ENCODE peak calls at places on chromosomes 1 and 21, in ten cellular contexts. J is AG04450, C is GM23248, U is lung, X is PC-3, K is brain microvascular endothelial cell, E is small intestine, V is right lobe of liver, F is lower lobe of right lung, P is coronary artery. G is an unnamed sample.

GRCh38 chr1:52631759-52632331 is 1.1 kb upstream of the SHISAL2A start:
- DNase-seq in P (no peak), V (no peak), E (peak), U (no peak), C (no peak), J (no peak), K (no peak), F (no peak), X (no peak), G (no peak)

GRCh38 chr1:109040627-109041613 is 982 bp downstream of the WDR47 start:
- DNase-seq in P (no peak), X (peak), F (peak), C (peak), V (peak), U (no peak), E (peak), K (no peak), J (no peak), G (peak)

GRCh38 chr1:181135462-181135781 is 46.9 kb downstream of the IER5 start:
- DNase-seq in J (no peak), V (no peak), U (no peak), X (peak), C (peak), E (no peak), K (peak), P (no peak), F (no peak), G (peak)

GRCh38 chr1:39574646-39575045 is 1.9 kb downstream of the PABPC4 start:
- DNase-seq in E (peak), U (no peak), J (no peak), F (no peak), K (peak), C (peak), X (peak), V (no peak), P (no peak), G (peak)

GRCh38 chr21:40386301-40386911 is 460.6 kb downstream of the DSCAM start:
- DNase-seq in E (peak), P (no peak), J (no peak), X (peak), U (peak), K (no peak), V (peak), C (peak), F (peak), G (peak)

GRCh38 chr1:158400901-158401300 is 1.6 kb upstream of the OR10T2 start:
- DNase-seq in V (no peak), E (no peak), K (no peak), C (no peak), J (no peak), P (no peak), F (no peak), X (no peak), U (no peak), G (no peak)

GRCh38 chr1:171110485-171111340 is 20.0 kb downstream of the FMO3 start:
- DNase-seq in E (no peak), F (no peak), J (peak), X (no peak), P (no peak), K (no peak), U (no peak), V (no peak), C (peak), G (no peak)

GRCh38 chr1:111990878-111991760 is 1.7 kb upstream of the KCND3 start:
- DNase-seq in J (no peak), K (no peak), F (peak), X (peak), U (peak), E (peak), P (peak), V (peak), C (peak), G (peak)

GRCh38 chr21:29677326-29677725 is 262.5 kb downstream of the GRIK1 start:
- DNase-seq in X (no peak), J (no peak), U (no peak), C (no peak), V (no peak), P (no peak), K (no peak), F (no peak), E (no peak), G (no peak)

GRCh38 chr1:212858461-212859265 is 588 bp downstream of the FLVCR1 start:
- DNase-seq in P (peak), C (peak), E (peak), K (peak), U (peak), J (no peak), X (peak), V (no peak), F (peak), G (peak)

GRCh38 chr1:115373305-115373704 is 35.3 kb upstream of the NGF start:
- DNase-seq in F (no peak), X (peak), J (peak), E (no peak), U (no peak), K (peak), C (peak), V (no peak), P (no peak), G (no peak)

GRCh38 chr1:37851782-37852210 is 7.6 kb downstream of the MTF1 start:
- DNase-seq in C (peak), U (no peak), X (no peak), V (no peak), P (no peak), K (no peak), J (no peak), E (no peak), F (no peak), G (no peak)

GRCh38 chr1:37851271-37851670 is 8.1 kb downstream of the MTF1 start:
- DNase-seq in V (no peak), P (no peak), X (no peak), F (no peak), C (no peak), K (no peak), U (no peak), J (no peak), E (no peak), G (no peak)

GRCh38 chr1:37850352-37850955 is 8.9 kb downstream of the MTF1 start:
- DNase-seq in U (no peak), C (no peak), J (no peak), X (peak), K (no peak), P (no peak), F (no peak), V (no peak), E (no peak), G (no peak)

GRCh38 chr1:37846634-37847339 is 12.6 kb downstream of the MTF1 start:
- DNase-seq in U (no peak), P (no peak), J (no peak), V (no peak), F (no peak), E (peak), C (no peak), K (no peak), X (no peak), G (peak)

DNA sequence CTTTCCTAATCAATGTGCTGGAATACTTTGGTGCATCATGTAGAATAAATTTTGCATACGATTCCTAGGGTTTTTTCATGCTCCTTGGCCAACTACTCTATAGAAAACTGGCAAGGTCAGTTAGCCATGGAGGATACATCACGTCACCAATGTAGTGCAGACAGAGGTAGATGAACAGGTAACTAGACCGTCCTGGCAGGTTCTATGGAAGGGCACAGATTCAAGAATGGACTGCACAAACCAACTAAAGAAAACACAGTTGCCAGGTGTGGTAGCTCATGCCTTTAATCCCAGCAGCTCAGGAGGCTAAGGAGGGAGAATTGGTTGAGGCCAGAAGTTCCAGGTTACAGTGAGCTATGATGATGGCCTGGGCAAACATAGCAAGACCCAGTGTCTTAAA is 9.9 kb downstream of the MTF1 start:
- DNase-seq in C (no peak), U (no peak), E (no peak), P (no peak), J (no peak), K (no peak), V (no peak), X (no peak), F (no peak), G (no peak)
- H3K27ac ChIP-seq in C (no peak), U (no peak), E (no peak), P (no peak), J (no peak), K (no peak), V (no peak), X (no peak), F (no peak), G (no peak)

GRCh38 chr1:46489169-46489637 is 433 bp upstream of the DMBX1 start:
- DNase-seq in K (no peak), J (no peak), F (no peak), E (peak), C (no peak), P (no peak), V (no peak), U (no peak), X (peak), G (no peak)
- H3K4me3 ChIP-seq in K (no peak), J (no peak), F (peak), E (peak), C (peak), P (peak), V (no peak), U (no peak), X (peak), G (peak)

GRCh38 chr1:46451948-46452930 is 37.4 kb upstream of the DMBX1 start:
- DNase-seq in U (no peak), X (no peak), C (no peak), F (no peak), E (no peak), K (no peak), J (no peak), P (no peak), V (no peak), G (no peak)
- H3K27ac ChIP-seq in U (no peak), X (no peak), C (no peak), F (no peak), E (no peak), K (no peak), J (no peak), P (no peak), V (no peak), G (no peak)

DNA sequence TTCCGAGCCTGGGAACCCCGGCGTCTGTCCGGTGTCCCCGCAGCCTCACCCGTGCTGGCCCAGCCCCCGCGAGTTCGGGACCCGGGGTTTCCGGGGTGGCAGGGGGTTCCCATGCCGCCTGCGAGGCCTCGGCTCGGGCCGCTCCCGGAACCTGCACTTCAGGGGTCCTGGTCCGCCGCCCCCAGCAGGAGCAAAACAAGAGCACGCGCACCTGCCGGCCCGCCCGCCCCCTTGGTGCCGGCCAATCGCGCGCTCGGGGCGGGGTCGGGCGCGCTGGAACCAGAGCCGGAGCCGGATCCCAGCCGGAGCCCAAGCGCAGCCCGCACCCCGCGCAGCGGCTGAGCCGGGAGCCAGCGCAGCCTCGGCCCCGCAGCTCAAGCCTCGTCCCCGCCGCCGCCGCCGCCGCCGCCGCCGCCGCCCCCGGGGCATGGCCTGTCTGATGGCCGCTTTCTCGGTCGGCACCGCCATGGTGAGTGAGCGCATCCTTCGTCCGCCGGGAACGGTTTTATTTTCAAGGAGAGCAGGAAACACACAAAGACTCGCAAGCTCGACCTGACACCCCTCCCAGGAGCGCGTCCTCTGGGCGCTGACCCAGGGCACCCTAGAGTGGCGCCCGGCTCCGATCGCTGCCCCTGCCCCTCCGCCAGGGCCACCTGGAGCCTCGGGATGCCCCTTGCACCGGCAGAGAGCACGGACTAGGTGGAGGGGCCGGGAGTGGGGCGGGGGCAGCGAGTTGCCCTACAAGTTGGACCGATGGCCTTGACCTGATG is at the start of gene ABCG1:
- DNase-seq in V (no peak), U (no peak), J (no peak), X (peak), P (no peak), F (peak), K (no peak), E (peak), C (peak), G (peak)
- H3K4me3 ChIP-seq in V (peak), U (peak), J (peak), X (peak), P (peak), F (peak), K (no peak), E (peak), C (peak), G (peak)

GRCh38 chr1:199242162-199242561 is 603.3 kb downstream of the PTPRC start:
- DNase-seq in J (no peak), K (no peak), E (no peak), U (no peak), V (no peak), F (no peak), P (no peak), C (no peak), X (no peak), G (no peak)
- H3K27ac ChIP-seq in J (no peak), K (no peak), E (no peak), U (no peak), V (no peak), F (no peak), P (no peak), C (no peak), X (no peak), G (no peak)

GRCh38 chr1:11184973-11185372 is 4.2 kb upstream of the ANGPTL7 start:
- DNase-seq in J (no peak), K (no peak), P (no peak), X (no peak), E (no peak), F (no peak), C (no peak), V (peak), U (no peak), G (no peak)
- H3K4me3 ChIP-seq in J (no peak), K (no peak), P (no peak), X (no peak), E (no peak), F (no peak), C (no peak), V (no peak), U (no peak), G (no peak)

GRCh38 chr1:156389311-156389710 is 20.3 kb downstream of the RHBG start:
- DNase-seq in C (no peak), J (no peak), V (no peak), P (no peak), F (no peak), E (no peak), K (no peak), U (no peak), X (no peak), G (no peak)
- H3K27ac ChIP-seq in C (no peak), J (no peak), V (no peak), P (no peak), F (no peak), E (no peak), K (no peak), U (no peak), X (no peak), G (no peak)

G was measured in colonic mucosa.